ENCODE peak calls at places on chromosomes 1 and 21, in nine cellular contexts. K, B, O, Z, L, V, P, F and T are unnamed samples.

GRCh38 chr1:113579256-113580018 is 179.8 kb downstream of the PHTF1 start:
- DNase-seq in O (peak; percentile 59), K (no peak), V (peak; percentile 7), F (no peak), L (no peak), Z (no peak), B (no peak), P (no peak), T (no peak)

GRCh38 chr21:29403922-29404538 is 105.3 kb downstream of the BACH1 start:
- DNase-seq in F (no peak), Z (no peak), L (no peak), K (no peak), P (peak; percentile 60), V (peak; percentile 15), O (peak; percentile 79), B (no peak), T (no peak)

GRCh38 chr1:52237430-52237829 is 95.5 kb downstream of the ZFYVE9 start:
- DNase-seq in F (no peak), P (no peak), L (no peak), V (peak; percentile 59), Z (peak; percentile 83), O (peak; percentile 66), K (no peak), B (no peak), T (no peak)

GRCh38 chr21:33069994-33070811 is at the start of gene OLIG1:
- DNase-seq in K (peak; percentile 68), L (peak; percentile 58), Z (peak; percentile 36), P (peak; percentile 73), V (peak; percentile 16), F (no peak), O (peak; percentile 33), B (no peak), T (peak; percentile 85)

GRCh38 chr1:58884706-58885661 is 101.1 kb upstream of the JUN start:
- DNase-seq in Z (no peak), B (no peak), F (no peak), L (no peak), O (no peak), P (no peak), V (no peak), K (no peak), T (no peak)

GRCh38 chr1:167704767-167705166 is 17.0 kb upstream of the MPZL1 start:
- DNase-seq in P (no peak), V (no peak), O (no peak), Z (no peak), F (no peak), B (no peak), L (no peak), K (no peak), T (no peak)

GRCh38 chr1:226778657-226779058 is 39.6 kb upstream of the ITPKB start:
- DNase-seq in L (peak; percentile 18), F (no peak), V (peak; percentile 97), K (no peak), Z (peak; percentile 98), O (peak; percentile 98), B (no peak), P (no peak), T (no peak)

GRCh38 chr1:17061486-17062271 is 7.8 kb upstream of the SDHB start:
- DNase-seq in O (peak; percentile 64), L (no peak), B (no peak), P (no peak), V (no peak), F (no peak), K (no peak), Z (no peak), T (no peak)

GRCh38 chr1:18632711-18633427 is 2.2 kb downstream of the PAX7 start:
- DNase-seq in B (no peak), L (no peak), O (no peak), V (no peak), F (no peak), P (peak; percentile 85), K (no peak), Z (no peak), T (no peak)

GRCh38 chr1:33239487-33239886 is 16.8 kb upstream of the ZNF362 start:
- DNase-seq in B (no peak), L (no peak), O (no peak), K (no peak), Z (no peak), F (no peak), P (no peak), V (no peak), T (no peak)

GRCh38 chr1:218374972-218375371 is 29.8 kb downstream of the TGFB2 start:
- DNase-seq in L (no peak), P (no peak), Z (peak; percentile 75), O (peak; percentile 64), F (no peak), K (no peak), V (peak; percentile 73), B (no peak), T (no peak)